ENCODE peak calls at places on chromosomes 12 and 14, in five cellular contexts. V is HepG2, U is H1, A is GM12878, R is K562. C is an unnamed sample.

GRCh38 chr12:11202811-11203210 is 16.1 kb upstream of the TAS2R42 start:
- DNase-seq in V (no peak), U (no peak), A (no peak), R (no peak), C (no peak)

GRCh38 chr14:26598672-26599131 is 869 bp upstream of the NOVA1 start:
- DNase-seq in V (no peak), U (no peak), A (no peak), R (no peak), C (no peak)

GRCh38 chr14:64272019-64272418 is 22.2 kb downstream of the ESR2 start:
- DNase-seq in V (no peak), U (no peak), A (no peak), R (no peak), C (no peak)

GRCh38 chr12:54641554-54641953 is 6.6 kb downstream of the DCD start:
- DNase-seq in V (no peak), U (no peak), A (no peak), R (no peak), C (no peak)

GRCh38 chr14:66234411-66234810 is 251.8 kb upstream of the CCDC196 start:
- DNase-seq in V (no peak), U (no peak), A (no peak), R (no peak), C (no peak)

GRCh38 chr12:68785358-68785757 is 22.6 kb upstream of the MDM2 start:
- DNase-seq in V (no peak), U (no peak), A (no peak), R (no peak), C (no peak)

GRCh38 chr12:107331471-107331870 is 238.1 kb upstream of the CRY1 start:
- DNase-seq in V (no peak), U (no peak), A (no peak), R (no peak), C (no peak)

GRCh38 chr14:92352158-92352985 is 29.4 kb downstream of the SLC24A4 start:
- DNase-seq in V (peak), U (peak), A (no peak), R (peak), C (peak)

GRCh38 chr12:120822832-120823503 is 81.2 kb downstream of the SPPL3 start:
- DNase-seq in V (no peak), U (no peak), A (no peak), R (no peak), C (peak)

GRCh38 chr12:124646385-124647230 is 79.2 kb upstream of the NCOR2 start:
- DNase-seq in V (no peak), U (peak), A (peak), R (no peak), C (peak)

GRCh38 chr14:97267509-97267908 is 470.3 kb downstream of the VRK1 start:
- DNase-seq in V (no peak), U (no peak), A (no peak), R (no peak), C (no peak)

GRCh38 chr12:80700327-80700726 is 7.1 kb upstream of the MYF6 start:
- DNase-seq in V (no peak), U (no peak), A (no peak), R (no peak), C (no peak)

GRCh38 chr12:53418221-53418620 is 5.4 kb upstream of the AMHR2 start:
- DNase-seq in V (no peak), U (no peak), A (no peak), R (no peak), C (no peak)

GRCh38 chr12:127262658-127263057 is 1004.3 kb upstream of the TMEM132C start:
- DNase-seq in V (no peak), U (no peak), A (no peak), R (no peak), C (no peak)

GRCh38 chr14:83779266-83779665 is 1750.7 kb upstream of the FLRT2 start:
- DNase-seq in V (no peak), U (no peak), A (no peak), R (no peak), C (no peak)

GRCh38 chr12:46246021-46246700 is 22.7 kb downstream of the SLC38A1 start:
- DNase-seq in V (no peak), U (no peak), A (no peak), R (no peak), C (no peak)

DNA sequence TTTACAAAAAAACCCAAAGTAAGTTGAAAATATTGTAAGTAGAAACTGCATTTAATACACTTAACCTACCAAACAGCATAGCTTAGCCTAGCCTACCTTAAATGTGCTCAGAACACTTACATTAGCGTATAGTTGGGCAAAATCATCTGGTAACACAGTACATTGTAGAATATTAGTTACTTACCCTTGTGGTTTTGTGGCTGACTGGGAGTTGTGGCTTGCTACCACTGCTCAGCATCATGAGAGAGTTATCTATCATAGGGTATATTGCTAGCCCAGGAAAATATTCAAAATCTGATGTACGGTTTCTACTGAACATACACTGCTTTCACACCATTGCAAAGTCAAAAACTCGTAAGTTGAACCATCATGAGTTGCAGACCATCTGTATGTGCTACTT is 141.7 kb upstream of the GARIN6 start:
- DNase-seq in V (no peak), U (no peak), A (no peak), R (no peak), C (no peak)
- TF ChIP-seq CREB1 in V (no peak), U (no peak), A (no peak), R (no peak), C (no peak)

GRCh38 chr14:61569308-61569707 is 126.0 kb upstream of the HIF1A start:
- DNase-seq in V (no peak), U (no peak), A (no peak), R (no peak), C (no peak)
- H3K4me3 ChIP-seq in V (no peak), U (no peak), A (no peak), R (no peak), C (peak)

DNA sequence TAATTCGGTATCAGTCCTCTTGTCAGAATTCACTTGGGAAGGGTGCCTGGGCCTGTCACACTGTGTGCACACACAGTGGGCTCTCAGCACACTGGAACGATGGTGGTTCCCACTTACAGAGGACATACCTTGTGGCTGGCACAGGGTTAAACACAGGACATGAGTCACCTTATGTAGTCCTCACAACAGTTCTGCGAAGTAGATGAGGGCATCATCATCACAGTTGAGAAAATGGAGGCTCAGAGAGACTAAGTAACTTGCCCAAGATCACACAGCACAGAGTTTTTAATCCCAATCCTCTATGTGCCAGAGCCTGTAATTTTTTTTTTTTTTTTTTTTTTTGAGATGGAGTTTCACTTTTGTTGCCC is 90.7 kb downstream of the NINJ2 start:
- DNase-seq in V (peak), U (no peak), A (no peak), R (no peak), C (no peak)
- TF ChIP-seq CREB1 in V (no peak), U (no peak), A (no peak), R (no peak), C (no peak)

DNA sequence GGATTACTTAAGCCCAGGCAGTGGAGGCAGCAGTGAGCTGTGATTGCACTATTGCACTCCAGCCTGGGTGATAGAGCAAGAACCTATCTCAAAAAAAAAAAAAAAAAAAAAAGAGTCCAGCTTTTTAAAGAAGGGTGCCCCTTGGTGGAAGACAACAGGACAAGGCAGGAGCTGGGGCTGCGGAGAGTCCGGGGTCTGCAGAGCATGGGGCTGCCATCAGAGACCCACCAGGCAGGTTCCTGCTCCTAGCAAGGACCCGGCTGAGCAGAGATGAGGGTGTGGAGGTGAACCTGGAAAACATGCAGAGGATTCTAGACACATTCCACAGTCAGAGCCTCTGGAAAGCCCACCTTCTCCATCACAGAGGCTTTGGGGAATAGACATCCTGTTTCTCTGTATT is 21.0 kb upstream of the CIPC start:
- DNase-seq in V (no peak), U (no peak), A (no peak), R (no peak), C (no peak)
- H3K4me3 ChIP-seq in V (no peak), U (no peak), A (no peak), R (no peak), C (no peak)

DNA sequence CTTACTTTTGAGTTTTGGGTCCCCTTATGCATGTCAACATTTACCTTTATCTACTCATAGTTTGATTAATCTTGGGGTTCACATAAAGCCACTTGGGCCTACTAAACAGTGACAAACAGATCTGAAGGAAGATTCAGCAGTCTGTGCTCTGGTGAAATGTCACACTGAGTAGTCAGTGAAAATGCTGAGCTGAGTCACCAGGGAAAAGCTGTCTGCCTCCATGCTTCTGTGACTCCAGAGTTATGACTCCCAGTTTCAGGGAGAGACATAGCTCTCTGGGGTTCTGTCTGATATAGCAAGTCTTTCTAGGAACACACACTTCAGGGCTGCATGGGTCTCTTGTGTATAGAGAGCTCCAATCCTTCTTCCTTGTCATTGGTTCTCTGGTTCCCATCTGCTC is 406.3 kb upstream of the FAR2 start:
- DNase-seq in V (no peak), U (no peak), A (no peak), R (no peak), C (no peak)
- TF ChIP-seq CREB1 in V (no peak), U (no peak), A (no peak), R (no peak), C (no peak)

DNA sequence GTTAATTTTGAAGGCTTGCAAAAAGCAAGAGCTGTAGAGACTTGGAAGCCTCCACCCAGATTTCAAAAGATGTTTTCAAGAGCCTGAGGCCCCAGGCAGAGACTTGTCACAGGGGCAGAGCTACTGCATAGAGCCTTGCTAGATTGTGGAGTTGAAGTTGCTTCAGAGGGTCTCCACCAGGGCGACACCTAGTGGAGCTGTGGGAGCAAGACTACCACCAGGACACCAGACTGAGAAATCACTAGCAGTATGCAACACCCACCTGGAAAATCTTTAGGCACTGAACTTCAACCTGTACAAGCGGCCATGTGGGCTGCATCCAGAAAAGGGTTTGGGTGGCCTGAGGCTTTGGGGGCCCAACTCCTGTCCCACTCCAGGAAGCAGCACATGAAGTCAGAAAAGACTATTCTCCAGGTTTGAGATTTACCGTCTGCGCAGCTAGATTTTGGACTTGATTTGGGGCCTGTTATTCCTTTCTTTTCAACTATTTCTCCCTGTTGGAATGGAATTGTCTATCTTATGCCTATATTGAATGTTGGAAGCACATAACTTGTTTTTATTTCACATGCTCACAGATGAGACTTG is 508.5 kb downstream of the FLRT2 start:
- DNase-seq in V (peak), U (peak), A (no peak), R (peak), C (peak)
- H3K4me3 ChIP-seq in V (no peak), U (no peak), A (no peak), R (no peak), C (no peak)

GRCh38 chr14:102888748-102889147 is 33.7 kb upstream of the AMN start:
- DNase-seq in V (no peak), U (no peak), A (no peak), R (no peak), C (no peak)
- TF ChIP-seq CREB1 in V (no peak), U (no peak), A (no peak), R (no peak), C (no peak)

DNA sequence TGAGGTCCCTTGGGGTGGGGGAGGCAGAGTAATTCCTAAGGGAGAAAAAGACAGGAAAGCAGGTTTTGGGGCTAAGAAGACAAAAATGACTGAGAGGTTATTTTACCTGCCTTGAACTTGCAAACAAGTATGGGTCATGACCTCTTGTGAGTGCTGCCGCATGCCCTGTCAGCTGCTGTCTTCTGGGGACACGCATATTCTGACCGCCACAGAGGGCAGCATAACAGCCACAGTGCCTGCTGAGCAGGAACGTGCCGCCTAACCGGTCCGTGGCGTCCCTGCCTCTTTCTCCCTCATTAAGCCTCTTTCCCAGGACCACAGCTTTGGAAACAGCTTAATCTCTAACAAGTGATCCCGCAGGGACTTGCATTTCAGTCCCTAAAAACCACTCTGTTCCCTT is 51.3 kb upstream of the KCNA1 start:
- DNase-seq in V (peak), U (peak), A (no peak), R (no peak), C (peak)
- H3K4me3 ChIP-seq in V (no peak), U (no peak), A (no peak), R (no peak), C (no peak)

GRCh38 chr12:50598321-50598862 is 93.6 kb downstream of the DIP2B start:
- DNase-seq in V (no peak), U (no peak), A (no peak), R (no peak), C (no peak)
- TF ChIP-seq CREB1 in V (no peak), U (no peak), A (no peak), R (no peak), C (no peak)